ENCODE peak calls at places on chromosomes 2 and 18, in nine cellular contexts. One of them, this sample, is unnamed.

GRCh38 chr2:101089419-101089818 is 61.8 kb downstream of the TBC1D8 start:
- DNase-seq in HS-5: no peak
- DNase-seq in ACHN: no peak
- DNase-seq in CD4-positive, alpha-beta T cell: no peak
- DNase-seq in right cardiac atrium: no peak
- DNase-seq in fibroblast of mammary gland: no peak
- DNase-seq in AML-193: no peak
- DNase-seq in left lobe of liver: no peak
- DNase-seq in NCI-H2081: no peak
- DNase-seq in this sample: no peak

GRCh38 chr2:2014251-2014761 is 270.0 kb upstream of the PXDN start:
- DNase-seq in HS-5: no peak
- DNase-seq in AML-193: no peak
- DNase-seq in right cardiac atrium: peak
- DNase-seq in ACHN: no peak
- DNase-seq in fibroblast of mammary gland: peak
- DNase-seq in left lobe of liver: no peak
- DNase-seq in CD4-positive, alpha-beta T cell: no peak
- DNase-seq in NCI-H2081: no peak
- DNase-seq in this sample: peak

GRCh38 chr18:23570912-23571504 is 15.3 kb downstream of the NPC1 start:
- DNase-seq in left lobe of liver: no peak
- DNase-seq in NCI-H2081: no peak
- DNase-seq in HS-5: no peak
- DNase-seq in ACHN: no peak
- DNase-seq in CD4-positive, alpha-beta T cell: no peak
- DNase-seq in AML-193: no peak
- DNase-seq in right cardiac atrium: no peak
- DNase-seq in fibroblast of mammary gland: no peak
- DNase-seq in this sample: no peak

GRCh38 chr2:19021721-19022120 is 336.7 kb downstream of the OSR1 start:
- DNase-seq in ACHN: no peak
- DNase-seq in AML-193: no peak
- DNase-seq in fibroblast of mammary gland: peak
- DNase-seq in HS-5: peak
- DNase-seq in left lobe of liver: peak
- DNase-seq in NCI-H2081: no peak
- DNase-seq in CD4-positive, alpha-beta T cell: no peak
- DNase-seq in right cardiac atrium: no peak
- DNase-seq in this sample: no peak

GRCh38 chr18:11494093-11494492 is 115.3 kb upstream of the SLC35G4 start:
- DNase-seq in AML-193: no peak
- DNase-seq in left lobe of liver: no peak
- DNase-seq in CD4-positive, alpha-beta T cell: no peak
- DNase-seq in NCI-H2081: no peak
- DNase-seq in HS-5: no peak
- DNase-seq in ACHN: peak
- DNase-seq in fibroblast of mammary gland: peak
- DNase-seq in right cardiac atrium: no peak
- DNase-seq in this sample: peak

GRCh38 chr2:235263205-235264120 is 230.4 kb upstream of the AGAP1 start:
- DNase-seq in left lobe of liver: no peak
- DNase-seq in right cardiac atrium: peak
- DNase-seq in HS-5: peak
- DNase-seq in AML-193: no peak
- DNase-seq in fibroblast of mammary gland: peak
- DNase-seq in NCI-H2081: no peak
- DNase-seq in ACHN: peak
- DNase-seq in CD4-positive, alpha-beta T cell: no peak
- DNase-seq in this sample: peak

GRCh38 chr2:211455225-211455841 is 898.9 kb downstream of the CPS1 start:
- DNase-seq in fibroblast of mammary gland: peak
- DNase-seq in NCI-H2081: peak
- DNase-seq in ACHN: peak
- DNase-seq in right cardiac atrium: no peak
- DNase-seq in AML-193: peak
- DNase-seq in CD4-positive, alpha-beta T cell: no peak
- DNase-seq in HS-5: peak
- DNase-seq in left lobe of liver: no peak
- DNase-seq in this sample: peak

GRCh38 chr2:97745474-97746172 is 32.2 kb downstream of the ZAP70 start:
- DNase-seq in left lobe of liver: no peak
- DNase-seq in ACHN: no peak
- DNase-seq in AML-193: no peak
- DNase-seq in right cardiac atrium: no peak
- DNase-seq in HS-5: no peak
- DNase-seq in NCI-H2081: no peak
- DNase-seq in fibroblast of mammary gland: no peak
- DNase-seq in CD4-positive, alpha-beta T cell: no peak
- DNase-seq in this sample: no peak

GRCh38 chr2:939936-940620 is 10.6 kb upstream of the SNTG2 start:
- DNase-seq in left lobe of liver: no peak
- DNase-seq in HS-5: no peak
- DNase-seq in NCI-H2081: no peak
- DNase-seq in right cardiac atrium: no peak
- DNase-seq in fibroblast of mammary gland: peak
- DNase-seq in ACHN: no peak
- DNase-seq in CD4-positive, alpha-beta T cell: no peak
- DNase-seq in AML-193: no peak
- DNase-seq in this sample: peak

GRCh38 chr2:50291535-50291934 is 740.4 kb downstream of the NRXN1 start:
- DNase-seq in right cardiac atrium: no peak
- DNase-seq in NCI-H2081: no peak
- DNase-seq in CD4-positive, alpha-beta T cell: no peak
- DNase-seq in ACHN: no peak
- DNase-seq in fibroblast of mammary gland: no peak
- DNase-seq in AML-193: no peak
- DNase-seq in left lobe of liver: no peak
- DNase-seq in HS-5: no peak
- DNase-seq in this sample: no peak

GRCh38 chr2:214489181-214489580 is 78.3 kb downstream of the VWC2L start:
- DNase-seq in NCI-H2081: no peak
- DNase-seq in AML-193: no peak
- DNase-seq in fibroblast of mammary gland: no peak
- DNase-seq in ACHN: no peak
- DNase-seq in left lobe of liver: no peak
- DNase-seq in HS-5: no peak
- DNase-seq in CD4-positive, alpha-beta T cell: no peak
- DNase-seq in right cardiac atrium: no peak
- DNase-seq in this sample: no peak

GRCh38 chr2:54050445-54050844 is 65.0 kb upstream of the ACYP2 start:
- DNase-seq in CD4-positive, alpha-beta T cell: no peak
- DNase-seq in AML-193: no peak
- DNase-seq in HS-5: no peak
- DNase-seq in right cardiac atrium: no peak
- DNase-seq in left lobe of liver: no peak
- DNase-seq in NCI-H2081: no peak
- DNase-seq in ACHN: no peak
- DNase-seq in fibroblast of mammary gland: no peak
- DNase-seq in this sample: no peak

GRCh38 chr2:27720004-27720551 is 51.4 kb upstream of the MRPL33 start:
- DNase-seq in fibroblast of mammary gland: peak
- DNase-seq in CD4-positive, alpha-beta T cell: no peak
- DNase-seq in ACHN: peak
- DNase-seq in right cardiac atrium: no peak
- DNase-seq in AML-193: no peak
- DNase-seq in left lobe of liver: no peak
- DNase-seq in NCI-H2081: no peak
- DNase-seq in HS-5: peak
- DNase-seq in this sample: peak

GRCh38 chr2:121219866-121220265 is 65.1 kb downstream of the TFCP2L1 start:
- DNase-seq in fibroblast of mammary gland: no peak
- DNase-seq in HS-5: no peak
- DNase-seq in right cardiac atrium: no peak
- DNase-seq in ACHN: peak
- DNase-seq in CD4-positive, alpha-beta T cell: no peak
- DNase-seq in AML-193: no peak
- DNase-seq in NCI-H2081: no peak
- DNase-seq in left lobe of liver: no peak
- DNase-seq in this sample: no peak

GRCh38 chr2:101550555-101550954 is 75.6 kb upstream of the RFX8 start:
- DNase-seq in right cardiac atrium: no peak
- DNase-seq in fibroblast of mammary gland: no peak
- DNase-seq in AML-193: no peak
- DNase-seq in left lobe of liver: no peak
- DNase-seq in NCI-H2081: no peak
- DNase-seq in HS-5: no peak
- DNase-seq in ACHN: no peak
- DNase-seq in CD4-positive, alpha-beta T cell: no peak
- DNase-seq in this sample: no peak

GRCh38 chr2:120314656-120315366 is 31.1 kb upstream of the INHBB start:
- DNase-seq in ACHN: no peak
- DNase-seq in NCI-H2081: no peak
- DNase-seq in right cardiac atrium: no peak
- DNase-seq in CD4-positive, alpha-beta T cell: no peak
- DNase-seq in left lobe of liver: no peak
- DNase-seq in HS-5: no peak
- DNase-seq in fibroblast of mammary gland: no peak
- DNase-seq in AML-193: no peak
- DNase-seq in this sample: peak

GRCh38 chr18:55403555-55403954 is 184.4 kb downstream of the TCF4 start:
- DNase-seq in fibroblast of mammary gland: no peak
- DNase-seq in ACHN: no peak
- DNase-seq in right cardiac atrium: no peak
- DNase-seq in HS-5: no peak
- DNase-seq in NCI-H2081: no peak
- DNase-seq in AML-193: no peak
- DNase-seq in left lobe of liver: no peak
- DNase-seq in CD4-positive, alpha-beta T cell: no peak
- DNase-seq in this sample: no peak

GRCh38 chr2:200483729-200484198 is 26.1 kb downstream of the KCTD18 start:
- DNase-seq in right cardiac atrium: no peak
- DNase-seq in ACHN: peak
- DNase-seq in CD4-positive, alpha-beta T cell: no peak
- DNase-seq in NCI-H2081: peak
- DNase-seq in HS-5: no peak
- DNase-seq in AML-193: peak
- DNase-seq in left lobe of liver: no peak
- DNase-seq in fibroblast of mammary gland: peak
- DNase-seq in this sample: peak

GRCh38 chr2:54306561-54306960 is 50.5 kb upstream of the TSPYL6 start:
- DNase-seq in ACHN: no peak
- DNase-seq in fibroblast of mammary gland: no peak
- DNase-seq in NCI-H2081: no peak
- DNase-seq in right cardiac atrium: no peak
- DNase-seq in left lobe of liver: no peak
- DNase-seq in AML-193: no peak
- DNase-seq in CD4-positive, alpha-beta T cell: no peak
- DNase-seq in HS-5: no peak
- DNase-seq in this sample: peak

This sample was measured in fibroblast of pulmonary artery.